ENCODE peak calls at places on chromosomes 4 and X, in four cellular contexts. M is neural crest cell, B is OCI-LY7, H is NCI-H774. X is an unnamed sample.

GRCh38 chr4:7280906-7281305 is 88.6 kb downstream of the SORCS2 start:
- DNase-seq in M (no peak), B (no peak), H (no peak), X (no peak)

GRCh38 chr4:76308548-76308947 is 2.0 kb downstream of the STBD1 start:
- DNase-seq in M (no peak), B (no peak), H (no peak), X (no peak)

GRCh38 chrX:132676102-132676501 is 187.3 kb upstream of the MBNL3 start:
- DNase-seq in M (no peak), B (no peak), H (no peak), X (no peak)

GRCh38 chrX:68833448-68833805 is 4.6 kb downstream of the EFNB1 start:
- DNase-seq in M (no peak), B (no peak), H (no peak), X (no peak)

GRCh38 chr4:151558496-151559113 is 149.6 kb downstream of the FHIP1A start:
- DNase-seq in M (no peak), B (no peak), H (no peak), X (no peak)

GRCh38 chrX:154372612-154373022 is 1.8 kb downstream of the FLNA start:
- DNase-seq in M (no peak), B (no peak), H (no peak), X (no peak)

GRCh38 chrX:50704360-50704759 is 109.6 kb downstream of the SHROOM4 start:
- DNase-seq in M (no peak), B (no peak), H (no peak), X (no peak)

GRCh38 chr4:8410641-8411271 is 29.8 kb downstream of the ACOX3 start:
- DNase-seq in M (peak; percentile 61), B (no peak), H (no peak), X (no peak)

GRCh38 chrX:126165721-126166401 is at the start of gene DCAF12L2:
- DNase-seq in M (peak; percentile 9), B (no peak), H (no peak), X (no peak)

GRCh38 chr4:151302432-151302831 is 23.0 kb downstream of the SH3D19 start:
- DNase-seq in M (no peak), B (no peak), H (no peak), X (no peak)

GRCh38 chrX:16559206-16559619 is 90.7 kb upstream of the S100G start:
- DNase-seq in M (no peak), B (no peak), H (no peak), X (no peak)

GRCh38 chr4:73615613-73616012 is 4.6 kb downstream of the RASSF6 start:
- DNase-seq in M (no peak), B (peak; percentile 52), H (no peak), X (no peak)

GRCh38 chrX:68894142-68894512 is 65.3 kb downstream of the EFNB1 start:
- DNase-seq in M (no peak), B (no peak), H (no peak), X (no peak)

GRCh38 chr4:168304744-168305459 is 13.7 kb downstream of the DDX60 start:
- DNase-seq in M (no peak), B (no peak), H (no peak), X (no peak)

GRCh38 chr4:115780835-115781234 is 667.4 kb upstream of the NDST4 start:
- DNase-seq in M (no peak), B (no peak), H (no peak), X (no peak)

GRCh38 chrX:12877386-12877785 is 10.5 kb downstream of the TLR7 start:
- DNase-seq in M (no peak), B (no peak), H (no peak), X (no peak)

GRCh38 chr4:85842540-85842939 is 367.6 kb downstream of the ARHGAP24 start:
- DNase-seq in M (no peak), B (no peak), H (no peak), X (no peak)

GRCh38 chrX:13283968-13284914 is 35.6 kb downstream of the ATXN3L start:
- DNase-seq in M (no peak), B (no peak), H (no peak), X (no peak)

GRCh38 chr4:103046416-103047290 is 27.1 kb upstream of the SLC9B1 start:
- DNase-seq in M (peak; percentile 19), B (peak; percentile 72), H (no peak), X (no peak)

GRCh38 chrX:39857780-39858179 is 240.0 kb downstream of the BCOR start:
- DNase-seq in M (no peak), B (no peak), H (no peak), X (no peak)

GRCh38 chrX:43559643-43560042 is 96.5 kb upstream of the MAOA start:
- DNase-seq in M (peak; percentile 26), B (peak; percentile 61), H (peak; percentile 20), X (peak; percentile 1)

GRCh38 chr4:82561745-82562552 is at the start of gene TMEM150C:
- DNase-seq in M (peak; percentile 35), B (no peak), H (no peak), X (no peak)

GRCh38 chr4:134622194-134622593 is 420.6 kb upstream of the PABPC4L start:
- DNase-seq in M (no peak), B (no peak), H (no peak), X (no peak)

GRCh38 chr4:83011779-83012630 is 1.4 kb upstream of the LIN54 start:
- DNase-seq in M (peak; percentile 40), B (peak; percentile 45), H (no peak), X (no peak)

GRCh38 chr4:184262901-184263300 is 45.2 kb upstream of the ENPP6 start:
- DNase-seq in M (no peak), B (no peak), H (no peak), X (no peak)

X was measured in stimulated activated CD8-positive, alpha-beta memory T cell treated with anti-CD3 and anti-CD28 coated beads, Interleukin-4, amount 100 ng/mL, for 1 hour.